ENCODE peak calls at places on chromosomes 5 and 9, in nine cellular contexts. N is neural progenitor cell, M is H9, S is ascending aorta, X is endothelial cell, L is choroid plexus epithelial cell, W is Peyer's patch, Q is left ventricle myocardium inferior, Z is endodermal cell. R is an unnamed sample.

GRCh38 chr5:42787073-42787472 is 24.6 kb downstream of the SELENOP start:
- DNase-seq in S (no peak), N (no peak), W (no peak), L (no peak), Q (no peak), X (no peak), M (no peak), Z (no peak), R (no peak)

GRCh38 chr9:90969021-90969675 is 167.5 kb downstream of the SYK start:
- DNase-seq in X (no peak), Q (no peak), Z (no peak), L (no peak), W (no peak), S (no peak), M (no peak), N (no peak), R (no peak)

GRCh38 chr5:55159763-55160492 is at the start of gene GPX8:
- DNase-seq in Z (peak), W (no peak), X (peak), N (peak), S (no peak), L (peak), Q (no peak), M (peak), R (no peak)

GRCh38 chr9:84659273-84659672 is 10.3 kb upstream of the NTRK2 start:
- DNase-seq in Q (no peak), W (no peak), N (peak), L (no peak), X (no peak), Z (no peak), S (no peak), M (no peak), R (no peak)

GRCh38 chr5:32259033-32259432 is 53.7 kb downstream of the MTMR12 start:
- DNase-seq in Q (no peak), X (no peak), L (peak), M (no peak), N (no peak), W (no peak), Z (no peak), S (no peak), R (no peak)

GRCh38 chr5:126656397-126657007 is 55.8 kb downstream of the PHAX start:
- DNase-seq in M (no peak), Q (no peak), N (peak), W (peak), S (no peak), X (no peak), Z (no peak), L (peak), R (no peak)

GRCh38 chr5:74423383-74423782 is 217.1 kb downstream of the ENC1 start:
- DNase-seq in S (no peak), L (no peak), M (no peak), X (no peak), Q (no peak), Z (no peak), W (no peak), N (no peak), R (no peak)

GRCh38 chr9:111096051-111096450 is 57.8 kb upstream of the LPAR1 start:
- DNase-seq in Z (peak), M (no peak), W (no peak), X (no peak), Q (no peak), L (no peak), N (peak), S (no peak), R (no peak)

GRCh38 chr5:89303033-89303480 is 420.1 kb upstream of the MEF2C start:
- DNase-seq in L (no peak), M (no peak), X (no peak), W (no peak), S (no peak), N (no peak), Z (no peak), Q (no peak), R (no peak)

GRCh38 chr9:36091028-36091953 is 45.2 kb upstream of the GLIPR2 start:
- DNase-seq in Z (no peak), L (peak), S (no peak), X (no peak), N (no peak), M (no peak), Q (no peak), W (no peak), R (no peak)

GRCh38 chr9:122389799-122390481 is 19.1 kb downstream of the PTGS1 start:
- DNase-seq in S (peak), Z (peak), X (peak), W (peak), N (no peak), L (no peak), M (peak), Q (no peak), R (no peak)

GRCh38 chr5:75265731-75266130 is 29.1 kb upstream of the ANKRD31 start:
- DNase-seq in W (no peak), L (peak), X (no peak), Q (no peak), M (no peak), S (no peak), N (peak), Z (no peak), R (no peak)

GRCh38 chr5:106474066-106474465 is 1196.7 kb downstream of the EFNA5 start:
- DNase-seq in N (no peak), Z (no peak), X (no peak), L (no peak), M (no peak), Q (no peak), W (no peak), S (no peak), R (no peak)

GRCh38 chr5:127305486-127305885 is 14.9 kb downstream of the MEGF10 start:
- DNase-seq in W (no peak), M (no peak), Z (no peak), X (no peak), L (peak), S (no peak), N (no peak), Q (no peak), R (no peak)

GRCh38 chr5:82538339-82539034 is 260.3 kb upstream of the RPS23 start:
- DNase-seq in M (no peak), S (no peak), X (no peak), Z (no peak), N (no peak), W (no peak), Q (no peak), L (peak), R (no peak)

GRCh38 chr9:127919253-127919815 is 2.5 kb upstream of the ST6GALNAC4 start:
- DNase-seq in Z (no peak), W (peak), S (peak), X (no peak), N (no peak), L (peak), Q (peak), M (no peak), R (no peak)

GRCh38 chr5:154642499-154643245 is 112.5 kb upstream of the LARP1 start:
- DNase-seq in Q (no peak), M (no peak), N (peak), X (no peak), L (peak), W (peak), S (no peak), Z (no peak), R (no peak)

GRCh38 chr5:165407352-165407751 is 1901.9 kb downstream of the MAT2B start:
- DNase-seq in Z (no peak), X (no peak), Q (no peak), N (no peak), M (no peak), L (no peak), S (no peak), W (no peak), R (no peak)

GRCh38 chr9:114246558-114246957 is 76.3 kb upstream of the ORM1 start:
- DNase-seq in L (no peak), X (no peak), N (no peak), M (no peak), Q (no peak), S (no peak), Z (no peak), W (no peak), R (no peak)

GRCh38 chr5:136082390-136083193 is 50.1 kb upstream of the SMAD5 start:
- DNase-seq in M (peak), L (peak), N (peak), S (peak), W (peak), Q (peak), X (peak), Z (peak), R (peak)

GRCh38 chr9:114335745-114336144 is 6.1 kb downstream of the ORM2 start:
- DNase-seq in S (no peak), M (no peak), X (no peak), Z (no peak), N (no peak), W (no peak), L (no peak), Q (no peak), R (no peak)

GRCh38 chr9:33234511-33235467 is 5.2 kb upstream of the SPINK4 start:
- DNase-seq in Q (no peak), X (no peak), S (no peak), W (peak), L (peak), N (no peak), M (no peak), Z (no peak), R (no peak)

GRCh38 chr9:13900449-13900848 is 413.5 kb downstream of the NFIB start:
- DNase-seq in Q (no peak), M (no peak), S (no peak), L (no peak), W (no peak), N (peak), X (no peak), Z (no peak), R (no peak)

GRCh38 chr5:72498284-72498683 is 8.9 kb downstream of the ZNF366 start:
- DNase-seq in Z (no peak), L (peak), M (no peak), S (no peak), Q (no peak), N (no peak), W (no peak), X (no peak), R (no peak)

GRCh38 chr5:38871790-38872551 is 26.2 kb downstream of the OSMR start:
- DNase-seq in S (no peak), Z (no peak), W (no peak), X (no peak), Q (no peak), M (no peak), N (no peak), L (peak), R (no peak)

GRCh38 chr5:33146916-33147315 is 293.8 kb upstream of the TARS1 start:
- DNase-seq in L (no peak), S (no peak), N (no peak), W (no peak), X (no peak), Z (no peak), M (no peak), Q (no peak), R (no peak)

GRCh38 chr9:132833451-132834130 is 44.5 kb downstream of the AK8 start:
- DNase-seq in N (no peak), L (no peak), Z (no peak), W (no peak), S (no peak), Q (no peak), M (no peak), X (no peak), R (peak)

GRCh38 chr9:123102380-123103113 is 69.1 kb downstream of the GPR21 start:
- DNase-seq in W (no peak), N (no peak), M (no peak), S (no peak), Z (no peak), Q (no peak), X (no peak), L (peak), R (no peak)

GRCh38 chr5:95861221-95861857 is 38.8 kb upstream of the GLRX start:
- DNase-seq in Q (peak), S (peak), X (no peak), W (peak), N (no peak), M (no peak), L (peak), Z (no peak), R (no peak)

GRCh38 chr9:30039712-30040111 is 2344.7 kb upstream of the ACO1 start:
- DNase-seq in M (no peak), W (no peak), L (peak), Z (no peak), Q (no peak), N (no peak), S (no peak), X (no peak), R (no peak)

GRCh38 chr5:125465703-125466102 is 719.3 kb upstream of the ZNF608 start:
- DNase-seq in Z (no peak), S (no peak), M (no peak), L (no peak), X (no peak), N (no peak), Q (no peak), W (no peak), R (no peak)

GRCh38 chr5:155883966-155884555 is 442.9 kb upstream of the SGCD start:
- DNase-seq in M (no peak), W (no peak), S (no peak), L (no peak), Q (no peak), Z (peak), N (peak), X (no peak), R (no peak)

GRCh38 chr5:158709279-158709678 is 390.4 kb downstream of the EBF1 start:
- DNase-seq in N (peak), Q (no peak), S (no peak), M (no peak), W (no peak), Z (no peak), L (no peak), X (no peak), R (no peak)

GRCh38 chr9:134240371-134240770 is 76.0 kb upstream of the RNU6ATAC start:
- DNase-seq in S (no peak), X (no peak), Z (no peak), N (no peak), Q (no peak), W (no peak), M (no peak), L (no peak), R (peak)

GRCh38 chr5:122849746-122850145 is 4.3 kb downstream of the SNX24 start:
- DNase-seq in W (no peak), N (no peak), Q (no peak), L (peak), X (no peak), M (no peak), S (no peak), Z (no peak), R (no peak)

GRCh38 chr5:101103874-101104273 is 200.8 kb upstream of the ST8SIA4 start:
- DNase-seq in L (no peak), X (no peak), N (no peak), Q (no peak), W (no peak), M (no peak), S (no peak), Z (no peak), R (no peak)

GRCh38 chr9:3525836-3526165 is at the start of gene RFX3:
- DNase-seq in L (peak), Q (peak), S (peak), N (peak), M (peak), W (peak), X (peak), Z (peak), R (peak)

GRCh38 chr5:117588611-117589010 is 1014.0 kb upstream of the SEMA6A start:
- DNase-seq in Q (no peak), S (no peak), L (no peak), W (no peak), Z (no peak), X (no peak), N (no peak), M (no peak), R (no peak)

GRCh38 chr9:33921967-33922895 is 105.3 kb downstream of the UBE2R2 start:
- DNase-seq in N (peak), S (no peak), Z (peak), X (peak), W (no peak), L (peak), M (peak), Q (no peak), R (peak)

DNA sequence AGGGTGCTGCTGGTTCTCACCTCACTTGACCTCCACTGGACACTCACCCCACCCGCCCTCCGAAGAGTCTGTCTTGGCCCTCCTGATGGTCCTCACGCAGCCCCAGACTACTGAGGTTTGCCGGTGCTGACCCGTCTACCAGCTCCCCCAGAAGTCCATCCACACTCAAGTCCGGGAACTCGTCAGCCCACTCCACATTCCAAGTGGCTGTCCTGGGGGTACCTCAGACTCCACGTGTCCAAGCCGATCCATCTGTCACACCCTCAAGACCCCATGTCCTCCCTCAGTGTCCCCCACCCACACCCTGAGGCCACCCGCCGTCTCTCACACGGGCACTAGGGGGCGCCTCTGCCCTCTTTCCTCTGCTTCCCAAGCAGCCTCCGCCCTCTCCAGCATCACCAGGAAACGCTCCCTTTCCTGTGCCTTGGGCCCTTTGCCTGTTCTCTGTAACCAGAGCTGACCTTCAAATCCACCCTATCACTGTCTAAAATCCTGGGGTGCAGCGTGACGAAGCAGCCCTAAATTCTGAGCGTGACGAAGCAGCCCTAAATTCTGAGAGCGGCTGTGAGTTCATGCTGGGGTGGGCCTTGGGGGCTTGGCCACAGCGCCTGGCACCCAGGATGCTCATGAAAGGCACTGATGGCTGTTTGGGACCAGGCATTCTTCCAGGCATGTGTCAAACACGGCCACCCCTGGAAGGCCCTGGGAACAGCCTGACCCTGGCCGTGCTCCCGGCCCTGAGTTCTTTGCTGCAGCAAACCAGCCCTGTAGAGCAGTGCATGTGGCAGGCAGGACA is 95.7 kb downstream of the KCNT1 start:
- DNase-seq in S (no peak), M (peak), Z (peak), N (peak), Q (peak), L (peak), W (no peak), X (peak), R (peak)
- TF ChIP-seq CTCF in S (peak), M (peak), Z (peak), N (peak), Q (peak), L (peak), W (no peak), X (peak), R (peak)

GRCh38 chr9:120720404-120720803 is 6.1 kb upstream of the MEGF9 start:
- DNase-seq in X (no peak), W (no peak), Q (no peak), Z (no peak), M (no peak), S (no peak), N (no peak), L (no peak), R (no peak)
- TF ChIP-seq CTCF in X (no peak), W (no peak), Q (no peak), Z (no peak), M (no peak), S (no peak), N (no peak), L (no peak), R (no peak)

GRCh38 chr9:72255546-72255925 is 106.3 kb downstream of the GDA start:
- DNase-seq in M (no peak), Q (no peak), S (no peak), Z (no peak), X (no peak), N (no peak), W (no peak), L (no peak), R (no peak)
- TF ChIP-seq CTCF in M (no peak), Q (no peak), S (no peak), Z (no peak), X (no peak), N (no peak), W (no peak), L (no peak), R (no peak)

DNA sequence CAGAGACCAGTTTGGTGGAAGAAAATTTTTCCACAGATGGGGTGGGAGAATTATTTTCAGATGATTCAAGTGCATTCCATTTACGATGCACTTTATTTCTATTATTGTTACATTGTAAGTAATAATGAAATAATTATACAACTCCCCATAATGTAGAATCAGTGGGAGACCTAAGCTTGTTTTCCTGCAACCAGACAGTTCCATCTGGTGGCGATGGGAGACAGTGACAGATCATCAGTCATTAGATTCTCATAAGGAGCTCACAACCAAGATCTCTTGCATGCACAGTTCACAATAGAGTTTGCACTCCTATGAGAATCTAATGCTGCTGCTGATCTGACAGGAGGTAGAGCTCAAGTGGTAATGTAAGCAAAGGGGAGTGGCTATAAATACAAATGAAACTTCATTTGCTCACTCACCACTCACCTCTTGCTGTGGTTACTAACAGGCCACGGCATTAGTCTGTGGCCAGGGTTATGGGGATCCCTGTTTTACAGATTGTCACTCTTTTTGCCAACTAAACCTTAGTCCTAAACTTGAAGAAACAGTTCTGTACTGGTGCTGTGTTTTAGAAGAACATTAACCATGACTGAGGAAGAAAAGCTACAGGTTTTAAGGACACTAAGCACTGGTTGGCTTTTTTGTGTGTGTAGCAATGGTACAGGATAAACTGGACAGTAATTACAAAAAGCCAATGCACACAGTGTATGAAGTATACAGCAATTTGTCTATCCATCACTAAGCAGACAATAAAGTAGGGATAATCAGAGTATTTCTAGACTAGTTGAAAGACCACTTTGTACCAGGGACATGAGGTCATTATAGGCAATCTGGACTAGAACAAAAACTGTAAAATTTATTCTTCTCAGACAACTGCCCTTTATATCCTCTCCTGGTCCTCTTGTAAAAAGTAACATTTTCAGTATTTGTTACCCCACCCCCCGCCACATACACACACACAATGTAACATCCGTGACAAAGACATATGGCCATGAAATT is 9.9 kb downstream of the TMEM232 start:
- DNase-seq in S (no peak), M (no peak), W (no peak), N (no peak), L (peak), Q (no peak), Z (no peak), X (no peak), R (no peak)
- TF ChIP-seq CTCF in S (no peak), M (peak), W (no peak), N (peak), L (peak), Q (no peak), Z (peak), X (no peak), R (no peak)

DNA sequence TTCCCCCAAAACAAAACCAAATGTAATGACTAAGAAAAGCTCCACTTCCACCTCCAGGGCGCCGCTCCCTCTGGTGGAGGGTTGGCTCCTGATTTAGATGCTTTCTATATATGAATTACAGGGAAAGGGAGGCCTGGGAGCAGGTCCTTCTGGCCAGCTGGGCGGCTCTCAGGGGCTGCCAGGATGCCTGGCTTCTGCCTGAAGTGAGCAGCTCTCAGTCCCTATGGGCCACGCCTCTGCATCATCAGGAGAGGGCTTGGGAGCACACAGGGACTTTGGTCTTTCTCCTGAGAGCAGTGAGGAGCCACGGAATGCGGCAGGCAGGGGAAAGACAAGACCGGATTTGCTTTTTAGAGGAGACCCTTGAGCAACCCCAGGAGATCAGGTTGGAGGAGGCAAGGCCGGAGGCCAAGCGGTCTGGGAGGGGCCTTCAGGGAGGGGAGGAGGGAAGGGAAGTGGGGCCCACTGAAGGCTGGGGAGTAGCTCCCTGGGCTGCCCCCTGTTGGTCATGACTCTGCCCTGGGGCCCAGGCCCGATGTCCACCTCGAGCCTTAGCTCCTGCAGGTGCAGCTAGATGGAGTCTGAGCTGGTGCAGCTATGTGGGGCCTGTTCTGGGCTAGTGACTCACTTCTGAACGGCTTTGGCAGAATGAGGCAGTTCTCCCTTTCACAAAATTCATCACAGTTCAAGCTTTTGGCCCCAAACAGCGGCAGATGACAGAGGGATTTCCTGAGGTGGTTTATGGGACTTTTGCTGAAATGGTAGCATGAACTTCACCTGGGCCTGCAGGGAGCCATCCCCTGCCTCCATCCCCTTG is 11.3 kb upstream of the GRHPR start:
- DNase-seq in X (peak), S (no peak), W (peak), L (peak), N (peak), Q (no peak), Z (peak), M (peak), R (peak)
- TF ChIP-seq CTCF in X (peak), S (no peak), W (no peak), L (peak), N (peak), Q (peak), Z (peak), M (peak), R (peak)